ENCODE peak calls at places on chromosomes 12 and 14, in six cellular contexts. Z, S, C, A, N and B are unnamed samples.

GRCh38 chr12:88062464-88062863 is 33.3 kb upstream of the C12orf50 start:
- DNase-seq in Z (no peak), S (no peak), C (no peak), A (no peak), N (no peak), B (no peak)

GRCh38 chr12:111225307-111225706 is 143.6 kb downstream of the PHETA1 start:
- DNase-seq in Z (no peak), S (no peak), C (no peak), A (no peak), N (no peak), B (no peak)

GRCh38 chr12:122413516-122414404 is 8.7 kb downstream of the CLIP1 start:
- DNase-seq in Z (no peak), S (no peak), C (peak), A (no peak), N (no peak), B (no peak)

GRCh38 chr14:19800282-19801117 is 3.1 kb upstream of the OR4N2 start:
- DNase-seq in Z (no peak), S (peak), C (no peak), A (no peak), N (no peak), B (peak)

GRCh38 chr14:103118019-103118662 is 5.1 kb upstream of the TNFAIP2 start:
- DNase-seq in Z (no peak), S (no peak), C (peak), A (no peak), N (peak), B (no peak)

GRCh38 chr14:39395555-39396254 is 36.5 kb downstream of the FBXO33 start:
- DNase-seq in Z (no peak), S (no peak), C (no peak), A (no peak), N (no peak), B (no peak)

GRCh38 chr12:1611775-1612174 is 17.3 kb upstream of the WNT5B start:
- DNase-seq in Z (no peak), S (no peak), C (peak), A (no peak), N (no peak), B (no peak)

GRCh38 chr12:459430-460258 is at the start of gene B4GALNT3:
- DNase-seq in Z (peak), S (peak), C (no peak), A (peak), N (no peak), B (no peak)

GRCh38 chr14:76961631-76962302 is 66.7 kb downstream of the IRF2BPL start:
- DNase-seq in Z (peak), S (peak), C (peak), A (peak), N (peak), B (no peak)

GRCh38 chr12:51217133-51217967 is 512 bp downstream of the POU6F1 start:
- DNase-seq in Z (peak), S (peak), C (no peak), A (peak), N (peak), B (peak)

GRCh38 chr12:108238474-108238873 is 100.6 kb downstream of the CMKLR1 start:
- DNase-seq in Z (no peak), S (no peak), C (no peak), A (no peak), N (no peak), B (no peak)

GRCh38 chr14:102084931-102085330 is 1.9 kb downstream of the HSP90AA1 start:
- DNase-seq in Z (no peak), S (no peak), C (no peak), A (no peak), N (no peak), B (no peak)
- TF ChIP-seq CTCF in Z (no peak), S (no peak), C (no peak), A (no peak), N (no peak), B (no peak)

GRCh38 chr14:30078827-30079402 is 151.3 kb upstream of the PRKD1 start:
- DNase-seq in Z (no peak), S (no peak), C (no peak), A (no peak), N (no peak), B (no peak)

DNA sequence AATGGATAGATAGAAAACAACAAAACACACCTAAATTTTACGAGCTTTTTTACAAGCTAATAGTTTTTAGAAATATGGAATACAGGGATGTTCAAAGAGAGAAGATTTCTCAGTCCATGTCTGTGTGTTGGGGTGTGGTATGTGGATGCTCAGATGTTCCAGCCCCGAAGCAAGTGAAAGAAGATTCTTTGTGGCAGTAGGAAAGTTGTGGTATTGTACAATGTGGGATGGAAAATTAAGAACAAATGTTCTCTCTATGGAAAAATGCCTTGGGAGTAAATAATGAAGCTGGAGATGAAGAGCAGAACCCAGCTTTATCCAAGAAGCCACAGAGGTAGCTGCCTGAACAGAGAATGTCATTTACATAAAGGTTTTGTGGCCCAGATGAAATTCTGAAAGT is 150.3 kb upstream of the PRKD1 start:
- DNase-seq in Z (no peak), S (no peak), C (peak), A (no peak), N (no peak), B (no peak)
- TF ChIP-seq CTCF in Z (no peak), S (no peak), C (no peak), A (no peak), N (no peak), B (no peak)

DNA sequence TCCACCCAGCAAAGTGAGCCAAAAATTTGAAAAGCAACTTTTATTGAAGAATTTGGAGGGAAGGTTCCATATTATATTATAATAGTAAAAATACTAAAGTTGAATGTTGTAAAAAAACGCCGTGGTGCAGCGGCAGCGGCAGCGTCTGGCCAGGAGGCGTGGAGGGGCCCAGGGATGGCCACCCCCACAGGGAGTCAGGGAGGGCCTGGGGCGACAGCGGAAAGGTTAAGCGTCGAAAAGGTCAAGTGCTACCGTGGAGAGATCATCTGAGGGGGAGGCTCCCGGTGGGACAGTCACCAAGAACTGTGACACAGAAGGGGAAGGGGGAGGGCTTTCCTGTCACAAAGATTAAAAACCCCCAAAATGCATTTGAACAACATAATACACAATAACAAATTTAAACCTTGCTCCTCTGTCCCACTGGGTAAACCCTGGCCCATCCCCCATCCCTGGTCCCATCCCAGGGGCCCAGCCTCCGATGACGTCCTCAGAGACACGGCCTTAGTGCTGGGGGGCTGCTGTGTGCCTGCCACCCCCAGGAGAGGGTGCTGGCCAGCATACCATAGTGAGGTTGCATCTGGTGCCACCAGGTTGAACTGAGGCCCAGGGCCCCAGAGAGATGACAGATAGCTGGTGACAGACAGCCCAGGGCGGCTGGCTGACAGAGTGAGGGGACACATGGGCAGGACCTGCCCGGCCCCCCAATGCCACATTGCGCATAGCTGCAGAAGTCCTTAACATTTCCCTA is 16.6 kb downstream of the SIVA1 start:
- DNase-seq in Z (peak), S (no peak), C (no peak), A (no peak), N (no peak), B (no peak)
- TF ChIP-seq CTCF in Z (no peak), S (no peak), C (no peak), A (no peak), N (no peak), B (no peak)

DNA sequence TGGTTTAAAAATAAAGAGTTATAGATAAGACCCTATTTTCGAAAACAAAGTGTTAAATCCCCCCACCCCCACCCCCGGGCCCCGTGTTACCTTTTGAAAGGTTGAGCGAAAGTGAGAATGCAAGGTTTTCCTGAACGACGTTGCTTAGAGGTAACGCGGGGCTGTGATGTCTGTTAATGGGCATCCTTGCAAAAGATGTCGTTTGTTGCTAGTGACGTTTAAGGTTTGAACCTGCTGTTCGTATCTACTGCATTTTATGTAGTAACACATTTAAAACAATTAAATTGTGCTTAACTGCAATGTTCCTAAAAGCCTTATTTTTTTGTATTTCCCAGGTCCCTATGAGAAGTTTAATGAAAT is 1.2 kb downstream of the CPSF6 start:
- DNase-seq in Z (peak), S (no peak), C (no peak), A (no peak), N (no peak), B (no peak)
- TF ChIP-seq CTCF in Z (no peak), S (no peak), C (no peak), A (no peak), N (no peak), B (no peak)

GRCh38 chr14:73747386-73748211 is 33.4 kb upstream of the PNMA1 start:
- DNase-seq in Z (no peak), S (no peak), C (no peak), A (no peak), N (no peak), B (no peak)
- TF ChIP-seq CTCF in Z (no peak), S (no peak), C (no peak), A (no peak), N (no peak), B (no peak)

GRCh38 chr12:93825501-93825888 is 148.3 kb downstream of the CRADD start:
- DNase-seq in Z (no peak), S (no peak), C (no peak), A (no peak), N (no peak), B (no peak)
- TF ChIP-seq CTCF in Z (peak), S (no peak), C (no peak), A (no peak), N (no peak), B (no peak)

DNA sequence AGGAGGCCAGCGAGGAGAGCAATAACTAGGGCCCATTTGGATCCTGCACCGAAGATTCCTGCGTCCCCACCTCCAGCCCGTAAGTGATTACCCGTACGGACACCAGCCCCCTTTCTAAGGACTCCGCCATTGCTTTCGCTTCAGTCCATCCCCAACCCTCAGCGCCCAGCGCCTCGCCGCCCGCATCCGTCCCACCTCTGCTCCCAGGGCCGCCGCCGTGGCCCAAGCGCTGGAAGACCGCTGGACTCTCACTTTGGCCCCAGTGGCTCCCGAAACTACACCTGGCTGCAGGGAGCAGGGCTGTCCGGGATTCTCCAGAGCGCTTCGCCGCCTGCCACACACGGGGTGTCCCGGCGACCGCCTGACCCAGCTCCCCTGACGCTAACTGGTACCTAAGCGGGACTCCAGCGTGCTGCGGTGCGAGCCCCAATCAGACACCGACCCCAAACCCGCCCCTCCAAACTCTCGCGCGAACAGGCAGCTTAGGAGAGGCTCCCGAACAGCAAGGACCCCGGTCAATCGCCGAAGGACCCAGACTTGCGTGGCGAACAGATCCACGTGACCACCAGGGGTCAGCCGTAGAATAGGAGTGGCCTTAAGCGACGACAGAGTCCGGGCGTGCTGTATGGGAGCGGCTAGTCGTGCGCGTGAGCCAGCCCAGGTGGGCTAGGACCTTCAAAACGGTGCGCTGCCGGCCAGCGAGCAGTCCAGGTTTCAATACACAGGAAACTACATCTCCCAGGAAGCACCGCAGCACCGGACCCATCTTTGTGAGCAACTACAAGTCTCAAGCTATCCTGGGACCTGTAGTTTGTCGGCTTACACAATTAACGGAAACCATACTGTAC is at the start of gene CNPY2:
- DNase-seq in Z (peak), S (peak), C (peak), A (peak), N (peak), B (peak)
- TF ChIP-seq CTCF in Z (no peak), S (no peak), C (no peak), A (no peak), N (peak), B (peak)

GRCh38 chr14:28681681-28682080 is 84.9 kb upstream of the FOXG1 start:
- DNase-seq in Z (no peak), S (no peak), C (no peak), A (no peak), N (no peak), B (no peak)
- TF ChIP-seq CTCF in Z (no peak), S (no peak), C (no peak), A (no peak), N (no peak), B (no peak)

GRCh38 chr14:79578470-79578869 is 632.8 kb downstream of the DIO2 start:
- DNase-seq in Z (no peak), S (no peak), C (no peak), A (no peak), N (no peak), B (no peak)
- TF ChIP-seq CTCF in Z (no peak), S (no peak), C (no peak), A (no peak), N (no peak), B (no peak)

GRCh38 chr14:72292689-72293024 is 360.4 kb downstream of the RGS6 start:
- DNase-seq in Z (no peak), S (no peak), C (no peak), A (no peak), N (no peak), B (no peak)
- TF ChIP-seq CTCF in Z (no peak), S (no peak), C (no peak), A (peak), N (no peak), B (no peak)